ENCODE peak calls at places on chromosomes 13 and 19, in nine cellular contexts. X is ovary, V is Peyer's patch, D is HCT116, A is H1, O is A549, N is uterus, K is breast epithelium, P is esophagus squamous epithelium. L is an unnamed sample.

GRCh38 chr13:50645092-50645491 is 198.4 kb downstream of the DLEU7 start:
- DNase-seq in X (no peak), V (no peak), D (no peak), A (no peak), O (no peak), N (no peak), K (no peak), P (no peak), L (no peak)

GRCh38 chr19:39676004-39676403 is 20.3 kb downstream of the LGALS16 start:
- DNase-seq in X (no peak), V (no peak), D (no peak), A (no peak), O (no peak), N (no peak), K (no peak), P (no peak), L (no peak)

GRCh38 chr13:44307844-44308243 is 65.8 kb upstream of the SERP2 start:
- DNase-seq in X (no peak), V (no peak), D (peak; percentile 15), A (no peak), O (no peak), N (no peak), K (no peak), P (no peak), L (no peak)

GRCh38 chr13:50691176-50691681 is 152.3 kb downstream of the DLEU7 start:
- DNase-seq in X (no peak), V (no peak), D (no peak), A (no peak), O (no peak), N (no peak), K (no peak), P (no peak), L (no peak)

GRCh38 chr19:7507884-7508283 is 8.0 kb upstream of the ZNF358 start:
- DNase-seq in X (peak; percentile 73), V (peak; percentile 34), D (peak; percentile 90), A (peak; percentile 60), O (peak; percentile 79), N (peak; percentile 48), K (no peak), P (no peak), L (no peak)

GRCh38 chr13:41061914-41062837 is 867 bp downstream of the WBP4 start:
- DNase-seq in X (no peak), V (no peak), D (peak; percentile 48), A (no peak), O (peak; percentile 36), N (no peak), K (no peak), P (no peak), L (no peak)

GRCh38 chr13:110443633-110444225 is 117.8 kb downstream of the RAB20 start:
- DNase-seq in X (no peak), V (no peak), D (no peak), A (no peak), O (no peak), N (peak; percentile 46), K (no peak), P (no peak), L (peak; percentile 70)

GRCh38 chr19:15828121-15828620 is 12.7 kb upstream of the OR10H1 start:
- DNase-seq in X (no peak), V (no peak), D (no peak), A (no peak), O (no peak), N (no peak), K (no peak), P (no peak), L (no peak)

GRCh38 chr19:45994989-45995714 is at the start of gene CCDC61:
- DNase-seq in X (peak; percentile 93), V (peak; percentile 97), D (peak; percentile 100), A (peak; percentile 97), O (peak; percentile 99), N (peak; percentile 95), K (peak; percentile 99), P (peak; percentile 85), L (peak; percentile 99)
- TF ChIP-seq POLR2A in X (peak; percentile 50), V (peak; percentile 91), D (peak; percentile 84), A (peak; percentile 50), O (peak; percentile 93), N (peak; percentile 75), K (peak; percentile 68), P (no peak), L (no peak)

GRCh38 chr19:2309734-2310362 is 1.9 kb upstream of the LINGO3 start:
- DNase-seq in X (no peak), V (no peak), D (no peak), A (no peak), O (no peak), N (no peak), K (no peak), P (no peak), L (no peak)

GRCh38 chr19:2307518-2308012 is 389 bp downstream of the LINGO3 start:
- DNase-seq in X (no peak), V (no peak), D (no peak), A (no peak), O (no peak), N (no peak), K (no peak), P (no peak), L (no peak)

GRCh38 chr19:2306971-2307370 is 983 bp downstream of the LINGO3 start:
- DNase-seq in X (no peak), V (no peak), D (no peak), A (no peak), O (no peak), N (no peak), K (no peak), P (no peak), L (no peak)

GRCh38 chr19:2305974-2306806 is 1.8 kb downstream of the LINGO3 start:
- DNase-seq in X (no peak), V (no peak), D (no peak), A (no peak), O (no peak), N (no peak), K (no peak), P (no peak), L (no peak)

DNA sequence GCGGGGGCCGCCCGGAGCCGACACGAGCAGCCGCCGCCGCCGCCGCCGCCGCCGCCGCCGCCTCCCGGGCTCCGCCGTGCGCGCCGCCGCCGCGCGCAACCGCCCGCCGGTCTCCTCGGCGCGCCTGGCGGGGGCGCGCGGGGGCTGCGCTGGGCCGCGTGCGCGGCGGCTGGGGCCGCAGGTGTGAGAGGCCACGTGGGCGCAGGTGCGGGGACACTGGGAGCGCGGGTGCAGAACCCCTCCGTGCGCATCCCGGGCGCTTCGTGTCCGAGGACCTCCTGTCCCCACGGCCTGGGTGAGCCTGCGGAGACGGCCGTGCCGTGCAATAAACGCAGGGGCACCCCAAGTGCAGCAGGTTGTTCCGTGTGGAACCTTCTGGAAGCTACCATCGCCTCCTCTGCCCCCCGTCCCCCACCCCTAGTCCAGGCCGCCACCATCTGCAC is at the start of gene LINGO3:
- DNase-seq in X (no peak), V (no peak), D (no peak), A (no peak), O (no peak), N (no peak), K (no peak), P (no peak), L (no peak)
- H3K4me3 ChIP-seq in X (no peak within 1 kb of the TSS), V (peak within 1 kb of the TSS; percentile 21), D (no peak within 1 kb of the TSS), A (no peak within 1 kb of the TSS), O (peak within 1 kb of the TSS; percentile 30), N (no peak within 1 kb of the TSS), K (no peak within 1 kb of the TSS), P (no peak within 1 kb of the TSS), L (no peak within 1 kb of the TSS)

GRCh38 chr13:79543883-79544282 is 62.9 kb downstream of the NDFIP2 start:
- DNase-seq in X (no peak), V (no peak), D (no peak), A (no peak), O (no peak), N (no peak), K (no peak), P (no peak), L (no peak)

GRCh38 chr13:79549355-79550106 is 68.6 kb downstream of the NDFIP2 start:
- DNase-seq in X (no peak), V (no peak), D (no peak), A (no peak), O (no peak), N (no peak), K (no peak), P (no peak), L (no peak)

GRCh38 chr13:79547821-79548220 is 66.9 kb downstream of the NDFIP2 start:
- DNase-seq in X (no peak), V (no peak), D (no peak), A (no peak), O (no peak), N (no peak), K (no peak), P (no peak), L (no peak)

GRCh38 chr13:79547211-79547610 is 66.3 kb downstream of the NDFIP2 start:
- DNase-seq in X (no peak), V (no peak), D (no peak), A (no peak), O (no peak), N (no peak), K (no peak), P (no peak), L (no peak)

GRCh38 chr13:79548886-79549285 is 67.9 kb downstream of the NDFIP2 start:
- DNase-seq in X (no peak), V (no peak), D (no peak), A (no peak), O (no peak), N (no peak), K (no peak), P (no peak), L (no peak)
- TF ChIP-seq CTCF in X (no peak), V (no peak), D (peak; percentile 23), A (no peak), O (peak; percentile 38), N (no peak), K (no peak), P (peak; percentile 24), L (no peak)

GRCh38 chr19:13931582-13932378 is 6.4 kb downstream of the PODNL1 start:
- DNase-seq in X (no peak), V (no peak), D (no peak), A (no peak), O (no peak), N (no peak), K (no peak), P (no peak), L (no peak)

GRCh38 chr19:13935765-13936486 is 2.3 kb downstream of the PODNL1 start:
- DNase-seq in X (no peak), V (no peak), D (no peak), A (no peak), O (no peak), N (no peak), K (no peak), P (no peak), L (no peak)

GRCh38 chr19:13930402-13930801 is 7.8 kb downstream of the PODNL1 start:
- DNase-seq in X (no peak), V (no peak), D (no peak), A (no peak), O (no peak), N (no peak), K (no peak), P (no peak), L (no peak)

GRCh38 chr19:13934785-13935109 is 3.5 kb downstream of the PODNL1 start:
- DNase-seq in X (no peak), V (no peak), D (no peak), A (no peak), O (no peak), N (no peak), K (no peak), P (no peak), L (no peak)

DNA sequence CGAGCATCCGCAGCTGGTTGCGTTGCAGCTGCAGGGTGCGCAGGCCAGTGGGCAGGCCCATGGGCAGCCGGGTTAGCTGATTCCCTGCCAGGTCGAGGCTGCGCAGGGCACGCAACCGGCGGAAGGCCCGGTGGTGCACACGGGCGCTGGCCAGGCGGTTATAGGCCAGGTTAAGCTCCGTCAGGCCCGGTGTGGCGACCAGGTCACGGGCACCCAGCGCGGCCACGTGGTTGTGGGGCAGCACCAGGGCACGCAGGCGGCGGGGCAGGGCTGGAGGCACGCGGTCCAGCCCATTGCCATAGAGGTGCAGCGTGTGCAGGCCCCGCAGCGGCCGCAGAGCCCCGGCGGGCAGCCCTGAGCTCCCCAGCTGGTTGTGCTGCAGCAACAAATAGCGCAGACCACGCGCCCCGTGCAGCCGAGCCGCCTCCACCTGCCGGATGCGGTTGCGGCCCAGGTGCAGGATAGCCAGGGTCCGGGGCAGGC is 5.3 kb downstream of the PODNL1 start:
- DNase-seq in X (no peak), V (no peak), D (no peak), A (no peak), O (no peak), N (no peak), K (no peak), P (no peak), L (no peak)
- TF ChIP-seq POLR2A in X (no peak), V (no peak), D (no peak), A (no peak), O (no peak), N (no peak), K (no peak), P (no peak), L (no peak)